ENCODE peak calls at places on chromosomes 12 and 14, in six cellular contexts. W is cardiac muscle cell, Y is astrocyte of the spinal cord, M is hepatic stellate cell, K is nephron progenitor cell, S is heart right ventricle. N is an unnamed sample.

GRCh38 chr12:53320352-53321195 is 836 bp downstream of the AAAS start:
- DNase-seq in W (no peak), Y (peak), M (peak), K (no peak), S (no peak), N (no peak)

GRCh38 chr12:46455648-46456352 is 83.2 kb upstream of the SLC38A2 start:
- DNase-seq in W (no peak), Y (no peak), M (no peak), K (no peak), S (no peak), N (no peak)

GRCh38 chr12:132904718-132905328 is 17.4 kb upstream of the CHFR start:
- DNase-seq in W (peak), Y (peak), M (peak), K (peak), S (peak), N (peak)

GRCh38 chr12:42763682-42764081 is 174.1 kb upstream of the PRICKLE1 start:
- DNase-seq in W (no peak), Y (no peak), M (no peak), K (no peak), S (no peak), N (no peak)

GRCh38 chr14:92945959-92946846 is 23.3 kb downstream of the CHGA start:
- DNase-seq in W (no peak), Y (peak), M (peak), K (no peak), S (peak), N (peak)

GRCh38 chr14:65357091-65357490 is 55.4 kb upstream of the FUT8 start:
- DNase-seq in W (no peak), Y (no peak), M (no peak), K (no peak), S (no peak), N (no peak)

GRCh38 chr12:49961111-49961922 is at the start of gene AQP5:
- DNase-seq in W (peak), Y (no peak), M (no peak), K (peak), S (peak), N (no peak)

GRCh38 chr12:119649202-119649808 is 18.6 kb upstream of the PRKAB1 start:
- DNase-seq in W (peak), Y (peak), M (peak), K (no peak), S (no peak), N (no peak)

GRCh38 chr12:12714276-12715001 is 2.7 kb upstream of the CDKN1B start:
- DNase-seq in W (no peak), Y (peak), M (no peak), K (peak), S (no peak), N (peak)

GRCh38 chr12:6241495-6241894 is 41.3 kb downstream of the CD9 start:
- DNase-seq in W (peak), Y (no peak), M (no peak), K (no peak), S (peak), N (no peak)

N was measured in spleen.